ENCODE peak calls at places on chromosome 15, in eight cellular contexts. One of them, this sample, is unnamed.

GRCh38 chr15:70777156-70777926 is 14.0 kb upstream of the UACA start:
- DNase-seq in bronchial epithelial cell: no peak
- DNase-seq in heart left ventricle: no peak
- DNase-seq in Caki2: no peak
- DNase-seq in CD8-positive, alpha-beta T cell: no peak
- DNase-seq in neuronal stem cell: no peak
- DNase-seq in PC-3: no peak
- DNase-seq in stimulated activated CD4-positive, alpha-beta T cell treated with anti-CD3 and anti-CD28 coated beads, Interleukin-1b, Interleukin-23, amount 100 ng/mL, for 48 hours: no peak
- DNase-seq in this sample: no peak

GRCh38 chr15:70266412-70267089 is 168.8 kb upstream of the TLE3 start:
- DNase-seq in heart left ventricle: peak; percentile 78
- DNase-seq in Caki2: peak; percentile 27
- DNase-seq in bronchial epithelial cell: no peak
- DNase-seq in PC-3: no peak
- DNase-seq in CD8-positive, alpha-beta T cell: no peak
- DNase-seq in stimulated activated CD4-positive, alpha-beta T cell treated with anti-CD3 and anti-CD28 coated beads, Interleukin-1b, Interleukin-23, amount 100 ng/mL, for 48 hours: no peak
- DNase-seq in neuronal stem cell: no peak
- DNase-seq in this sample: no peak

GRCh38 chr15:60091150-60091549 is 87.0 kb downstream of the FOXB1 start:
- DNase-seq in CD8-positive, alpha-beta T cell: no peak
- DNase-seq in Caki2: no peak
- DNase-seq in heart left ventricle: no peak
- DNase-seq in neuronal stem cell: no peak
- DNase-seq in stimulated activated CD4-positive, alpha-beta T cell treated with anti-CD3 and anti-CD28 coated beads, Interleukin-1b, Interleukin-23, amount 100 ng/mL, for 48 hours: no peak
- DNase-seq in bronchial epithelial cell: peak; percentile 99
- DNase-seq in PC-3: peak; percentile 95
- DNase-seq in this sample: peak; percentile 85

GRCh38 chr15:99976811-99977271 is 243.6 kb upstream of the LYSMD4 start:
- DNase-seq in stimulated activated CD4-positive, alpha-beta T cell treated with anti-CD3 and anti-CD28 coated beads, Interleukin-1b, Interleukin-23, amount 100 ng/mL, for 48 hours: no peak
- DNase-seq in neuronal stem cell: no peak
- DNase-seq in heart left ventricle: no peak
- DNase-seq in CD8-positive, alpha-beta T cell: no peak
- DNase-seq in PC-3: no peak
- DNase-seq in bronchial epithelial cell: peak; percentile 91
- DNase-seq in Caki2: no peak
- DNase-seq in this sample: no peak

GRCh38 chr15:74565381-74566085 is 24.5 kb downstream of the ARID3B start:
- DNase-seq in stimulated activated CD4-positive, alpha-beta T cell treated with anti-CD3 and anti-CD28 coated beads, Interleukin-1b, Interleukin-23, amount 100 ng/mL, for 48 hours: no peak
- DNase-seq in bronchial epithelial cell: no peak
- DNase-seq in CD8-positive, alpha-beta T cell: no peak
- DNase-seq in heart left ventricle: no peak
- DNase-seq in Caki2: no peak
- DNase-seq in neuronal stem cell: no peak
- DNase-seq in PC-3: no peak
- DNase-seq in this sample: no peak

GRCh38 chr15:100558771-100559254 is 30.1 kb upstream of the CERS3 start:
- DNase-seq in heart left ventricle: no peak
- DNase-seq in neuronal stem cell: no peak
- DNase-seq in stimulated activated CD4-positive, alpha-beta T cell treated with anti-CD3 and anti-CD28 coated beads, Interleukin-1b, Interleukin-23, amount 100 ng/mL, for 48 hours: no peak
- DNase-seq in bronchial epithelial cell: no peak
- DNase-seq in PC-3: no peak
- DNase-seq in Caki2: no peak
- DNase-seq in CD8-positive, alpha-beta T cell: no peak
- DNase-seq in this sample: no peak

GRCh38 chr15:25787855-25788521 is 75.1 kb downstream of the ATP10A start:
- DNase-seq in PC-3: peak; percentile 20
- DNase-seq in bronchial epithelial cell: peak; percentile 7
- DNase-seq in neuronal stem cell: no peak
- DNase-seq in stimulated activated CD4-positive, alpha-beta T cell treated with anti-CD3 and anti-CD28 coated beads, Interleukin-1b, Interleukin-23, amount 100 ng/mL, for 48 hours: no peak
- DNase-seq in Caki2: peak; percentile 23
- DNase-seq in CD8-positive, alpha-beta T cell: no peak
- DNase-seq in heart left ventricle: no peak
- DNase-seq in this sample: no peak

GRCh38 chr15:39595621-39596221 is 14.8 kb downstream of the THBS1 start:
- DNase-seq in PC-3: peak; percentile 10
- DNase-seq in bronchial epithelial cell: peak; percentile 49
- DNase-seq in stimulated activated CD4-positive, alpha-beta T cell treated with anti-CD3 and anti-CD28 coated beads, Interleukin-1b, Interleukin-23, amount 100 ng/mL, for 48 hours: no peak
- DNase-seq in heart left ventricle: no peak
- DNase-seq in CD8-positive, alpha-beta T cell: no peak
- DNase-seq in neuronal stem cell: no peak
- DNase-seq in Caki2: no peak
- DNase-seq in this sample: no peak

GRCh38 chr15:59685737-59686297 is 3.3 kb downstream of the BNIP2 start:
- DNase-seq in PC-3: no peak
- DNase-seq in Caki2: no peak
- DNase-seq in bronchial epithelial cell: no peak
- DNase-seq in stimulated activated CD4-positive, alpha-beta T cell treated with anti-CD3 and anti-CD28 coated beads, Interleukin-1b, Interleukin-23, amount 100 ng/mL, for 48 hours: no peak
- DNase-seq in neuronal stem cell: no peak
- DNase-seq in heart left ventricle: no peak
- DNase-seq in CD8-positive, alpha-beta T cell: no peak
- DNase-seq in this sample: no peak

GRCh38 chr15:38564557-38565286 is at the start of gene RASGRP1:
- DNase-seq in stimulated activated CD4-positive, alpha-beta T cell treated with anti-CD3 and anti-CD28 coated beads, Interleukin-1b, Interleukin-23, amount 100 ng/mL, for 48 hours: peak; percentile 84
- DNase-seq in CD8-positive, alpha-beta T cell: peak; percentile 72
- DNase-seq in bronchial epithelial cell: peak; percentile 21
- DNase-seq in PC-3: peak; percentile 35
- DNase-seq in heart left ventricle: peak; percentile 48
- DNase-seq in Caki2: peak; percentile 59
- DNase-seq in neuronal stem cell: peak; percentile 66
- DNase-seq in this sample: no peak

GRCh38 chr15:71804695-71805470 is 5.5 kb upstream of the NR2E3 start:
- DNase-seq in stimulated activated CD4-positive, alpha-beta T cell treated with anti-CD3 and anti-CD28 coated beads, Interleukin-1b, Interleukin-23, amount 100 ng/mL, for 48 hours: no peak
- DNase-seq in PC-3: no peak
- DNase-seq in CD8-positive, alpha-beta T cell: no peak
- DNase-seq in heart left ventricle: no peak
- DNase-seq in neuronal stem cell: no peak
- DNase-seq in Caki2: no peak
- DNase-seq in bronchial epithelial cell: no peak
- DNase-seq in this sample: no peak

GRCh38 chr15:31263751-31264533 is 62.7 kb upstream of the KLF13 start:
- DNase-seq in neuronal stem cell: no peak
- DNase-seq in CD8-positive, alpha-beta T cell: peak; percentile 50
- DNase-seq in Caki2: peak; percentile 7
- DNase-seq in stimulated activated CD4-positive, alpha-beta T cell treated with anti-CD3 and anti-CD28 coated beads, Interleukin-1b, Interleukin-23, amount 100 ng/mL, for 48 hours: peak; percentile 69
- DNase-seq in heart left ventricle: peak; percentile 79
- DNase-seq in bronchial epithelial cell: peak; percentile 61
- DNase-seq in PC-3: no peak
- DNase-seq in this sample: no peak

GRCh38 chr15:48273047-48273446 is 58.2 kb upstream of the DUT start:
- DNase-seq in CD8-positive, alpha-beta T cell: no peak
- DNase-seq in stimulated activated CD4-positive, alpha-beta T cell treated with anti-CD3 and anti-CD28 coated beads, Interleukin-1b, Interleukin-23, amount 100 ng/mL, for 48 hours: no peak
- DNase-seq in bronchial epithelial cell: no peak
- DNase-seq in neuronal stem cell: no peak
- DNase-seq in heart left ventricle: no peak
- DNase-seq in PC-3: no peak
- DNase-seq in Caki2: no peak
- DNase-seq in this sample: no peak

GRCh38 chr15:60829416-60829815 is 350.5 kb upstream of the ICE2 start:
- DNase-seq in CD8-positive, alpha-beta T cell: no peak
- DNase-seq in Caki2: no peak
- DNase-seq in bronchial epithelial cell: no peak
- DNase-seq in heart left ventricle: no peak
- DNase-seq in stimulated activated CD4-positive, alpha-beta T cell treated with anti-CD3 and anti-CD28 coated beads, Interleukin-1b, Interleukin-23, amount 100 ng/mL, for 48 hours: no peak
- DNase-seq in PC-3: no peak
- DNase-seq in neuronal stem cell: no peak
- DNase-seq in this sample: no peak

GRCh38 chr15:90400759-90401314 is 12.8 kb downstream of the IQGAP1 start:
- DNase-seq in bronchial epithelial cell: peak; percentile 97
- DNase-seq in Caki2: peak; percentile 83
- DNase-seq in CD8-positive, alpha-beta T cell: peak; percentile 36
- DNase-seq in heart left ventricle: peak; percentile 73
- DNase-seq in stimulated activated CD4-positive, alpha-beta T cell treated with anti-CD3 and anti-CD28 coated beads, Interleukin-1b, Interleukin-23, amount 100 ng/mL, for 48 hours: peak; percentile 58
- DNase-seq in neuronal stem cell: peak; percentile 26
- DNase-seq in PC-3: peak; percentile 94
- DNase-seq in this sample: peak; percentile 100

GRCh38 chr15:90780916-90781315 is 63.8 kb downstream of the BLM start:
- DNase-seq in heart left ventricle: no peak
- DNase-seq in PC-3: no peak
- DNase-seq in Caki2: no peak
- DNase-seq in stimulated activated CD4-positive, alpha-beta T cell treated with anti-CD3 and anti-CD28 coated beads, Interleukin-1b, Interleukin-23, amount 100 ng/mL, for 48 hours: no peak
- DNase-seq in neuronal stem cell: no peak
- DNase-seq in CD8-positive, alpha-beta T cell: no peak
- DNase-seq in bronchial epithelial cell: no peak
- DNase-seq in this sample: no peak

GRCh38 chr15:78322243-78322642 is 17.9 kb upstream of the CRABP1 start:
- DNase-seq in neuronal stem cell: no peak
- DNase-seq in heart left ventricle: peak; percentile 34
- DNase-seq in bronchial epithelial cell: peak; percentile 81
- DNase-seq in Caki2: no peak
- DNase-seq in PC-3: peak; percentile 68
- DNase-seq in CD8-positive, alpha-beta T cell: no peak
- DNase-seq in stimulated activated CD4-positive, alpha-beta T cell treated with anti-CD3 and anti-CD28 coated beads, Interleukin-1b, Interleukin-23, amount 100 ng/mL, for 48 hours: no peak
- DNase-seq in this sample: no peak

This sample was measured in SW 1271.